ENCODE peak calls at places on chromosomes 3 and 15, in four cellular contexts. One of them, this sample, is unnamed. For H3K9me3, the result is how much of the 10 kb centered on the place peaks cover.

GRCh38 chr3:72756900-72757299 is 91.3 kb downstream of the SHQ1 start:
- DNase-seq in tibial nerve: no peak
- DNase-seq in right cardiac atrium: no peak
- DNase-seq in psoas muscle: no peak
- DNase-seq in this sample: no peak

GRCh38 chr3:61409638-61410037 is 151.7 kb upstream of the PTPRG start:
- DNase-seq in psoas muscle: no peak
- DNase-seq in right cardiac atrium: no peak
- DNase-seq in tibial nerve: no peak
- DNase-seq in this sample: no peak

GRCh38 chr3:178195824-178196223 is 340.4 kb upstream of the KCNMB2 start:
- DNase-seq in psoas muscle: no peak
- DNase-seq in right cardiac atrium: no peak
- DNase-seq in tibial nerve: no peak
- DNase-seq in this sample: no peak

GRCh38 chr3:141280086-141280485 is 48.5 kb downstream of the PXYLP1 start:
- DNase-seq in right cardiac atrium: no peak
- DNase-seq in tibial nerve: no peak
- DNase-seq in psoas muscle: no peak
- DNase-seq in this sample: no peak

GRCh38 chr15:47246317-47246716 is 471.0 kb upstream of the SEMA6D start:
- DNase-seq in tibial nerve: no peak
- DNase-seq in right cardiac atrium: no peak
- DNase-seq in psoas muscle: no peak
- DNase-seq in this sample: no peak

GRCh38 chr15:68640791-68641331 is 62.1 kb downstream of the CORO2B start:
- DNase-seq in right cardiac atrium: peak
- DNase-seq in psoas muscle: no peak
- DNase-seq in tibial nerve: no peak
- DNase-seq in this sample: no peak

GRCh38 chr3:100954990-100955389 is 38.2 kb downstream of the ABI3BP start:
- DNase-seq in tibial nerve: peak
- DNase-seq in right cardiac atrium: no peak
- DNase-seq in psoas muscle: peak
- DNase-seq in this sample: no peak

GRCh38 chr15:96565266-96565665 is 234.8 kb downstream of the NR2F2 start:
- DNase-seq in tibial nerve: no peak
- DNase-seq in psoas muscle: no peak
- DNase-seq in right cardiac atrium: no peak
- DNase-seq in this sample: no peak

GRCh38 chr3:12155264-12155663 is 3.4 kb downstream of the TIMP4 start:
- DNase-seq in right cardiac atrium: no peak
- DNase-seq in psoas muscle: no peak
- DNase-seq in tibial nerve: no peak
- DNase-seq in this sample: no peak

GRCh38 chr3:132038198-132038825 is 3.5 kb upstream of the CPNE4 start:
- DNase-seq in right cardiac atrium: no peak
- DNase-seq in tibial nerve: no peak
- DNase-seq in psoas muscle: no peak
- DNase-seq in this sample: peak

GRCh38 chr15:23859008-23859407 is 171.9 kb upstream of the NDN start:
- DNase-seq in psoas muscle: no peak
- DNase-seq in tibial nerve: no peak
- DNase-seq in right cardiac atrium: no peak
- DNase-seq in this sample: no peak

GRCh38 chr15:40454904-40455391 is 14.2 kb downstream of the BAHD1 start:
- DNase-seq in tibial nerve: no peak
- DNase-seq in psoas muscle: no peak
- DNase-seq in right cardiac atrium: no peak
- DNase-seq in this sample: no peak

GRCh38 chr3:16143870-16144568 is 30.5 kb upstream of the GALNT15 start:
- DNase-seq in right cardiac atrium: no peak
- DNase-seq in psoas muscle: no peak
- DNase-seq in tibial nerve: no peak
- DNase-seq in this sample: no peak

GRCh38 chr3:16140116-16140893 is 34.2 kb upstream of the GALNT15 start:
- DNase-seq in psoas muscle: peak
- DNase-seq in right cardiac atrium: no peak
- DNase-seq in tibial nerve: peak
- DNase-seq in this sample: no peak

GRCh38 chr3:16140894-16141285 is 33.6 kb upstream of the GALNT15 start:
- DNase-seq in tibial nerve: no peak
- DNase-seq in psoas muscle: no peak
- DNase-seq in right cardiac atrium: no peak
- DNase-seq in this sample: no peak

GRCh38 chr3:16145176-16145575 is 29.3 kb upstream of the GALNT15 start:
- DNase-seq in psoas muscle: no peak
- DNase-seq in tibial nerve: no peak
- DNase-seq in right cardiac atrium: no peak
- DNase-seq in this sample: no peak

DNA sequence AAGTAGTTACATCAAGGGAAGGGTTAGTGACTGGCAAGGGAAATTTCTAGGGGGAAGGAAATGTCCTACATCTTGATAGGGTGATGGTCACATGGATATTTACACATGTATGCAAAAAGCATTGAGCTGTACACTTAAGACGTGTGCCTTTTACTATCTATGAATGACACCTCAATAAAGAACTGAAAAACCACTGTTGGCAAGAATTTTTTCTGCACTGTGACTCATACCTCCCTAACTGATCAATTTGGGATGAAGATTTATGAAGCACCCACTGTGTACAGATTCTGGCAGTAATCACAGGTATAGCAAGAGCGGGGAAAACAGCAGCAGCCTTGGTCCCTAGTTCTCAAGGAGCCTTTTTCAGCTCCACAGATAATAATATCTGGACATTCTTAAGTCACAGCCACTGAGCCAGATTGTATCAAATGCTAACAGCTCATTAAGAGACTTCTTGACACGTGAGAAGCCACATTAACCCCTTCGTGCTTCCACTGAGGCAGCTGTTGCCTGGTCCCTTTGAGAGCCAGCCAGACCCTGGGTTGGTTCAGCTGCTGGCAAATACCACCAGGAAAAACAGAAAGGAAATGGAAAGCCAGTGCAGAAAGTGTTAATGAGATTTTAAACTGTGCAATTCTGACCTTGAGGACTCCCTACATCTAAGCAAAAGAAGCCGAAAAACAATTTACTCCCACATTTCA is 32.0 kb upstream of the GALNT15 start:
- DNase-seq in tibial nerve: no peak
- DNase-seq in right cardiac atrium: no peak
- DNase-seq in psoas muscle: no peak
- DNase-seq in this sample: no peak
- H3K9me3 ChIP-seq in tibial nerve: under half
- H3K9me3 ChIP-seq in right cardiac atrium: under half
- H3K9me3 ChIP-seq in psoas muscle: under half
- H3K9me3 ChIP-seq in this sample: under half

GRCh38 chr3:71062920-71063767 is 520.4 kb downstream of the FOXP1 start:
- DNase-seq in tibial nerve: no peak
- DNase-seq in psoas muscle: no peak
- DNase-seq in right cardiac atrium: no peak
- DNase-seq in this sample: no peak
- H3K9me3 ChIP-seq in tibial nerve: under half
- H3K9me3 ChIP-seq in psoas muscle: under half
- H3K9me3 ChIP-seq in right cardiac atrium: under half
- H3K9me3 ChIP-seq in this sample: under half

GRCh38 chr15:25249236-25250010 is 189.4 kb downstream of the UBE3A start:
- DNase-seq in right cardiac atrium: peak
- DNase-seq in psoas muscle: no peak
- DNase-seq in tibial nerve: no peak
- DNase-seq in this sample: no peak
- H3K9me3 ChIP-seq in right cardiac atrium: under half
- H3K9me3 ChIP-seq in psoas muscle: under half
- H3K9me3 ChIP-seq in tibial nerve: under half
- H3K9me3 ChIP-seq in this sample: under half

DNA sequence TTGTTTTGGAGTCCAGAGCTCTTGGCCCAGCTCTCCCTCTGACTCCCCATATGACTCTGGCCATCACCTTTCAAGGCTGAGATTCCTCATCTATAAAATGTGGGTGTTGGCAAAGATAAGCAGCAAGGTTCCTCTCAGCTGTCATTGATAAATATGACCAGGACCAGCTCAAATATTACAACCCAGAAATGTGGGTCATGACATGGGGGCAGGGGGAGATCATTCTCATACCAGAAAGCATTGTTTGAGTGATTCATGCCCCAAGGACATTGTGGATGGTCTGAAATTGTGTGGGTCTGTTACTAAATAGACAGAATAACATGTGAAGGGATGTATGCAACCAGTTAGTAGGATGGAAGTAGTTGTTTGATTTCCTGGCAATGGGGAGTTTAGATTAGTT is 13.9 kb downstream of the UPK1B start:
- DNase-seq in right cardiac atrium: no peak
- DNase-seq in psoas muscle: no peak
- DNase-seq in tibial nerve: no peak
- DNase-seq in this sample: no peak
- H3K9me3 ChIP-seq in right cardiac atrium: under half
- H3K9me3 ChIP-seq in psoas muscle: under half
- H3K9me3 ChIP-seq in tibial nerve: under half
- H3K9me3 ChIP-seq in this sample: under half

GRCh38 chr15:25619761-25620160 is 180.9 kb upstream of the UBE3A start:
- DNase-seq in psoas muscle: no peak
- DNase-seq in right cardiac atrium: no peak
- DNase-seq in tibial nerve: no peak
- DNase-seq in this sample: no peak
- H3K9me3 ChIP-seq in psoas muscle: under half
- H3K9me3 ChIP-seq in right cardiac atrium: under half
- H3K9me3 ChIP-seq in tibial nerve: under half
- H3K9me3 ChIP-seq in this sample: under half

DNA sequence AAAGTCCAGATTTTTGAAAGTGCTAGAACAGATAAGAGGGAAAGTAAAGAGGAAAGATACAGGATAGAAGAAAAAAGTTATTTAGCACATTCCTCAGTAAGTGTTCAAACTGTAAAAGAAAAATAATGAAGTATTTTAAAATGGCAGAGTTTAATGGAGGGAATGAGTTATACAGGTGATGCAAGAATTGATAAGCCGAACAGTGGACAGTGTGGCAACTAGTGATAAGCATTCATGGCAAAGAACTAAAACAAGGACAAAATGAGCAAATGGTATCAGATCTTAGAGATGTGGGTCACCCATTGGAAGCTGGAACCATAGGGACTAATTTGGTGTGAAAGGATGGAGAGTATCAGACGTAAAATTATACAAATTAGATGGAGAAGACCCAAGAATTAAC is 622.9 kb upstream of the SGO1 start:
- DNase-seq in psoas muscle: no peak
- DNase-seq in right cardiac atrium: no peak
- DNase-seq in tibial nerve: no peak
- DNase-seq in this sample: no peak
- H3K9me3 ChIP-seq in psoas muscle: under half
- H3K9me3 ChIP-seq in right cardiac atrium: under half
- H3K9me3 ChIP-seq in tibial nerve: under half
- H3K9me3 ChIP-seq in this sample: under half